ENCODE peak calls at places on chromosomes 13 and 19, in five cellular contexts. G, A, U, M and K are unnamed samples.

GRCh38 chr13:41159174-41159573 is 26.6 kb upstream of the KBTBD6 start:
- DNase-seq in U (peak), A (no peak), G (no peak), M (no peak), K (no peak)

GRCh38 chr13:29319451-29319850 is 276.0 kb downstream of the SLC7A1 start:
- DNase-seq in G (no peak), M (no peak), A (no peak), U (no peak), K (no peak)

GRCh38 chr13:111897846-111898215 is 169.1 kb upstream of the SOX1 start:
- DNase-seq in U (no peak), A (no peak), G (no peak), M (no peak), K (peak)

GRCh38 chr19:44557933-44558332 is 28.5 kb upstream of the CEACAM20 start:
- DNase-seq in G (no peak), U (no peak), A (no peak), M (no peak), K (no peak)

GRCh38 chr13:85508683-85509329 is 290.4 kb downstream of the SLITRK6 start:
- DNase-seq in M (no peak), G (no peak), A (no peak), U (no peak), K (no peak)

GRCh38 chr19:1101337-1101698 is 2.5 kb upstream of the GPX4 start:
- DNase-seq in A (no peak), G (no peak), M (peak), U (no peak), K (no peak)

GRCh38 chr13:112606125-112607001 is 18.4 kb upstream of the TUBGCP3 start:
- DNase-seq in G (no peak), A (peak), M (peak), U (peak), K (peak)

GRCh38 chr13:39263033-39263432 is 224.8 kb downstream of the NHLRC3 start:
- DNase-seq in A (peak), M (peak), G (no peak), U (peak), K (peak)

GRCh38 chr19:52685811-52686210 is 47.7 kb upstream of the ZNF83 start:
- DNase-seq in M (no peak), G (no peak), A (no peak), U (no peak), K (no peak)

GRCh38 chr13:112131740-112132113 is 64.8 kb downstream of the SOX1 start:
- DNase-seq in U (no peak), A (no peak), G (no peak), M (no peak), K (no peak)

GRCh38 chr19:43625918-43626579 is 6.6 kb upstream of the ZNF428 start:
- DNase-seq in G (peak), A (peak), M (no peak), U (no peak), K (peak)

GRCh38 chr19:52221831-52222375 is 32.1 kb downstream of the PPP2R1A start:
- DNase-seq in A (no peak), M (no peak), G (no peak), U (no peak), K (no peak)

GRCh38 chr19:2755448-2755705 is 15.6 kb upstream of the SLC39A3 start:
- DNase-seq in U (no peak), M (no peak), G (no peak), A (no peak), K (no peak)

GRCh38 chr13:64339373-64340063 is 2890.6 kb downstream of the PCDH9 start:
- DNase-seq in G (no peak), A (no peak), M (no peak), U (no peak), K (no peak)

GRCh38 chr19:10756371-10756770 is 38.5 kb downstream of the DNM2 start:
- DNase-seq in G (no peak), A (no peak), U (no peak), M (no peak), K (no peak)

GRCh38 chr13:46676378-46676725 is 120.6 kb downstream of the ESD start:
- DNase-seq in U (no peak), G (no peak), M (no peak), A (no peak), K (no peak)

GRCh38 chr13:100158569-100158968 is 69.7 kb downstream of the PCCA start:
- DNase-seq in U (no peak), A (no peak), G (no peak), M (no peak), K (no peak)

GRCh38 chr19:32566246-32566830 is 14.7 kb upstream of the PDCD5 start:
- DNase-seq in A (peak), G (no peak), U (no peak), M (no peak), K (peak)

GRCh38 chr19:33434886-33435705 is 61.6 kb downstream of the CEBPG start:
- DNase-seq in M (no peak), A (peak), G (no peak), U (no peak), K (no peak)

GRCh38 chr19:51090471-51090870 is 7.8 kb upstream of the KLK14 start:
- DNase-seq in G (no peak), A (no peak), M (no peak), U (no peak), K (no peak)

GRCh38 chr19:39916851-39917396 is 17.5 kb downstream of the FCGBP start:
- DNase-seq in M (peak), U (peak), A (no peak), G (no peak), K (no peak)

GRCh38 chr13:102774210-102774560 is 599 bp upstream of the TEX30 start:
- DNase-seq in M (no peak), G (no peak), U (no peak), A (no peak), K (no peak)

GRCh38 chr19:2507109-2507508 is 31.2 kb downstream of the GADD45B start:
- DNase-seq in M (no peak), G (no peak), U (no peak), A (no peak), K (peak)

GRCh38 chr19:31352782-31353651 is 3.8 kb upstream of the TSHZ3 start:
- DNase-seq in M (no peak), A (no peak), G (no peak), U (no peak), K (no peak)

GRCh38 chr19:11410682-11411081 is 8.4 kb downstream of the RGL3 start:
- DNase-seq in G (no peak), A (no peak), U (no peak), M (no peak), K (peak)